ENCODE peak calls at places on chromosomes 11 and 22, in five cellular contexts. One of them, this sample, is unnamed.

GRCh38 chr11:116215471-116216113 is 557.2 kb downstream of the BUD13 start:
- DNase-seq in NCI-H187: no peak
- DNase-seq in HuH-7: peak
- DNase-seq in activated T-cell treated with anti-CD3 and anti-CD28 coated beads for 1 hour: no peak
- DNase-seq in stimulated activated CD8-positive, alpha-beta memory T cell treated with anti-CD3 and anti-CD28 coated beads, Interleukin-4, amount 100 ng/mL, for 1 hour: no peak
- DNase-seq in this sample: no peak

GRCh38 chr11:130000552-130001176 is 2.0 kb downstream of the PRDM10 start:
- DNase-seq in NCI-H187: no peak
- DNase-seq in HuH-7: no peak
- DNase-seq in activated T-cell treated with anti-CD3 and anti-CD28 coated beads for 1 hour: no peak
- DNase-seq in stimulated activated CD8-positive, alpha-beta memory T cell treated with anti-CD3 and anti-CD28 coated beads, Interleukin-4, amount 100 ng/mL, for 1 hour: no peak
- DNase-seq in this sample: no peak

GRCh38 chr11:12540075-12540685 is 134.0 kb upstream of the TEAD1 start:
- DNase-seq in NCI-H187: no peak
- DNase-seq in HuH-7: no peak
- DNase-seq in activated T-cell treated with anti-CD3 and anti-CD28 coated beads for 1 hour: no peak
- DNase-seq in stimulated activated CD8-positive, alpha-beta memory T cell treated with anti-CD3 and anti-CD28 coated beads, Interleukin-4, amount 100 ng/mL, for 1 hour: no peak
- DNase-seq in this sample: no peak

GRCh38 chr11:396511-396947 is 2.5 kb downstream of the PKP3 start:
- DNase-seq in NCI-H187: no peak
- DNase-seq in HuH-7: peak
- DNase-seq in activated T-cell treated with anti-CD3 and anti-CD28 coated beads for 1 hour: no peak
- DNase-seq in stimulated activated CD8-positive, alpha-beta memory T cell treated with anti-CD3 and anti-CD28 coated beads, Interleukin-4, amount 100 ng/mL, for 1 hour: no peak
- DNase-seq in this sample: no peak

GRCh38 chr22:47146391-47146790 is 383.9 kb downstream of the TBC1D22A start:
- DNase-seq in NCI-H187: no peak
- DNase-seq in HuH-7: no peak
- DNase-seq in activated T-cell treated with anti-CD3 and anti-CD28 coated beads for 1 hour: no peak
- DNase-seq in stimulated activated CD8-positive, alpha-beta memory T cell treated with anti-CD3 and anti-CD28 coated beads, Interleukin-4, amount 100 ng/mL, for 1 hour: no peak
- DNase-seq in this sample: no peak

GRCh38 chr11:79461144-79461543 is 20.3 kb upstream of the TENM4 start:
- DNase-seq in NCI-H187: no peak
- DNase-seq in HuH-7: no peak
- DNase-seq in activated T-cell treated with anti-CD3 and anti-CD28 coated beads for 1 hour: no peak
- DNase-seq in stimulated activated CD8-positive, alpha-beta memory T cell treated with anti-CD3 and anti-CD28 coated beads, Interleukin-4, amount 100 ng/mL, for 1 hour: no peak
- DNase-seq in this sample: no peak

GRCh38 chr11:66958232-66958955 is at the start of gene PC:
- DNase-seq in NCI-H187: peak
- DNase-seq in HuH-7: peak
- DNase-seq in activated T-cell treated with anti-CD3 and anti-CD28 coated beads for 1 hour: peak
- DNase-seq in stimulated activated CD8-positive, alpha-beta memory T cell treated with anti-CD3 and anti-CD28 coated beads, Interleukin-4, amount 100 ng/mL, for 1 hour: peak
- DNase-seq in this sample: peak

GRCh38 chr11:110712643-110713468 is 619 bp upstream of the ARHGAP20 start:
- DNase-seq in NCI-H187: no peak
- DNase-seq in HuH-7: no peak
- DNase-seq in activated T-cell treated with anti-CD3 and anti-CD28 coated beads for 1 hour: no peak
- DNase-seq in stimulated activated CD8-positive, alpha-beta memory T cell treated with anti-CD3 and anti-CD28 coated beads, Interleukin-4, amount 100 ng/mL, for 1 hour: no peak
- DNase-seq in this sample: peak

GRCh38 chr11:122307480-122308085 is 191.6 kb upstream of the BLID start:
- DNase-seq in NCI-H187: no peak
- DNase-seq in HuH-7: no peak
- DNase-seq in activated T-cell treated with anti-CD3 and anti-CD28 coated beads for 1 hour: no peak
- DNase-seq in stimulated activated CD8-positive, alpha-beta memory T cell treated with anti-CD3 and anti-CD28 coated beads, Interleukin-4, amount 100 ng/mL, for 1 hour: no peak
- DNase-seq in this sample: no peak

GRCh38 chr11:31875861-31876625 is 64.9 kb upstream of the PAX6 start:
- DNase-seq in NCI-H187: no peak
- DNase-seq in HuH-7: no peak
- DNase-seq in activated T-cell treated with anti-CD3 and anti-CD28 coated beads for 1 hour: no peak
- DNase-seq in stimulated activated CD8-positive, alpha-beta memory T cell treated with anti-CD3 and anti-CD28 coated beads, Interleukin-4, amount 100 ng/mL, for 1 hour: no peak
- DNase-seq in this sample: no peak

GRCh38 chr11:121194731-121195596 is 93.9 kb downstream of the TECTA start:
- DNase-seq in NCI-H187: peak
- DNase-seq in HuH-7: peak
- DNase-seq in activated T-cell treated with anti-CD3 and anti-CD28 coated beads for 1 hour: peak
- DNase-seq in stimulated activated CD8-positive, alpha-beta memory T cell treated with anti-CD3 and anti-CD28 coated beads, Interleukin-4, amount 100 ng/mL, for 1 hour: peak
- DNase-seq in this sample: no peak

GRCh38 chr11:17652556-17652955 is 66.8 kb upstream of the MYOD1 start:
- DNase-seq in NCI-H187: no peak
- DNase-seq in HuH-7: no peak
- DNase-seq in activated T-cell treated with anti-CD3 and anti-CD28 coated beads for 1 hour: no peak
- DNase-seq in stimulated activated CD8-positive, alpha-beta memory T cell treated with anti-CD3 and anti-CD28 coated beads, Interleukin-4, amount 100 ng/mL, for 1 hour: no peak
- DNase-seq in this sample: no peak

GRCh38 chr11:1352696-1353382 is 36.9 kb upstream of the BRSK2 start:
- DNase-seq in NCI-H187: no peak
- DNase-seq in HuH-7: no peak
- DNase-seq in activated T-cell treated with anti-CD3 and anti-CD28 coated beads for 1 hour: no peak
- DNase-seq in stimulated activated CD8-positive, alpha-beta memory T cell treated with anti-CD3 and anti-CD28 coated beads, Interleukin-4, amount 100 ng/mL, for 1 hour: no peak
- DNase-seq in this sample: no peak

GRCh38 chr11:128201006-128201405 is 386.4 kb downstream of the ETS1 start:
- DNase-seq in NCI-H187: no peak
- DNase-seq in HuH-7: no peak
- DNase-seq in activated T-cell treated with anti-CD3 and anti-CD28 coated beads for 1 hour: no peak
- DNase-seq in stimulated activated CD8-positive, alpha-beta memory T cell treated with anti-CD3 and anti-CD28 coated beads, Interleukin-4, amount 100 ng/mL, for 1 hour: no peak
- DNase-seq in this sample: no peak

GRCh38 chr11:73625690-73626318 is 20.6 kb upstream of the PLEKHB1 start:
- DNase-seq in NCI-H187: peak
- DNase-seq in HuH-7: peak
- DNase-seq in activated T-cell treated with anti-CD3 and anti-CD28 coated beads for 1 hour: peak
- DNase-seq in stimulated activated CD8-positive, alpha-beta memory T cell treated with anti-CD3 and anti-CD28 coated beads, Interleukin-4, amount 100 ng/mL, for 1 hour: peak
- DNase-seq in this sample: peak

GRCh38 chr11:5038336-5038735 is 8.0 kb upstream of the OR52J3 start:
- DNase-seq in NCI-H187: no peak
- DNase-seq in HuH-7: no peak
- DNase-seq in activated T-cell treated with anti-CD3 and anti-CD28 coated beads for 1 hour: no peak
- DNase-seq in stimulated activated CD8-positive, alpha-beta memory T cell treated with anti-CD3 and anti-CD28 coated beads, Interleukin-4, amount 100 ng/mL, for 1 hour: no peak
- DNase-seq in this sample: no peak

GRCh38 chr11:22742149-22742548 is 75.7 kb downstream of the GAS2 start:
- DNase-seq in NCI-H187: no peak
- DNase-seq in HuH-7: no peak
- DNase-seq in activated T-cell treated with anti-CD3 and anti-CD28 coated beads for 1 hour: no peak
- DNase-seq in stimulated activated CD8-positive, alpha-beta memory T cell treated with anti-CD3 and anti-CD28 coated beads, Interleukin-4, amount 100 ng/mL, for 1 hour: no peak
- DNase-seq in this sample: no peak

GRCh38 chr22:46390105-46390651 is 54.7 kb downstream of the TRMU start:
- DNase-seq in NCI-H187: no peak
- DNase-seq in HuH-7: no peak
- DNase-seq in activated T-cell treated with anti-CD3 and anti-CD28 coated beads for 1 hour: no peak
- DNase-seq in stimulated activated CD8-positive, alpha-beta memory T cell treated with anti-CD3 and anti-CD28 coated beads, Interleukin-4, amount 100 ng/mL, for 1 hour: no peak
- DNase-seq in this sample: no peak

GRCh38 chr22:24157783-24158170 is 23.5 kb upstream of the SUSD2 start:
- DNase-seq in NCI-H187: no peak
- DNase-seq in HuH-7: no peak
- DNase-seq in activated T-cell treated with anti-CD3 and anti-CD28 coated beads for 1 hour: no peak
- DNase-seq in stimulated activated CD8-positive, alpha-beta memory T cell treated with anti-CD3 and anti-CD28 coated beads, Interleukin-4, amount 100 ng/mL, for 1 hour: no peak
- DNase-seq in this sample: no peak

GRCh38 chr22:22700631-22701030 is 56.2 kb downstream of the GGTLC2 start:
- DNase-seq in NCI-H187: no peak
- DNase-seq in HuH-7: no peak
- DNase-seq in activated T-cell treated with anti-CD3 and anti-CD28 coated beads for 1 hour: no peak
- DNase-seq in stimulated activated CD8-positive, alpha-beta memory T cell treated with anti-CD3 and anti-CD28 coated beads, Interleukin-4, amount 100 ng/mL, for 1 hour: no peak
- DNase-seq in this sample: no peak

GRCh38 chr22:34960005-34960404 is 106.0 kb upstream of the ISX start:
- DNase-seq in NCI-H187: no peak
- DNase-seq in HuH-7: no peak
- DNase-seq in activated T-cell treated with anti-CD3 and anti-CD28 coated beads for 1 hour: no peak
- DNase-seq in stimulated activated CD8-positive, alpha-beta memory T cell treated with anti-CD3 and anti-CD28 coated beads, Interleukin-4, amount 100 ng/mL, for 1 hour: no peak
- DNase-seq in this sample: no peak

GRCh38 chr22:49291781-49292180 is 535.9 kb downstream of the BRD1 start:
- DNase-seq in NCI-H187: no peak
- DNase-seq in HuH-7: no peak
- DNase-seq in activated T-cell treated with anti-CD3 and anti-CD28 coated beads for 1 hour: no peak
- DNase-seq in stimulated activated CD8-positive, alpha-beta memory T cell treated with anti-CD3 and anti-CD28 coated beads, Interleukin-4, amount 100 ng/mL, for 1 hour: no peak
- DNase-seq in this sample: no peak

GRCh38 chr11:41878158-41878557 is 418.7 kb upstream of the LRRC4C start:
- DNase-seq in NCI-H187: no peak
- DNase-seq in HuH-7: no peak
- DNase-seq in activated T-cell treated with anti-CD3 and anti-CD28 coated beads for 1 hour: no peak
- DNase-seq in stimulated activated CD8-positive, alpha-beta memory T cell treated with anti-CD3 and anti-CD28 coated beads, Interleukin-4, amount 100 ng/mL, for 1 hour: no peak
- DNase-seq in this sample: no peak

GRCh38 chr22:21026783-21027692 is 5.3 kb downstream of the SLC7A4 start:
- DNase-seq in NCI-H187: no peak
- DNase-seq in HuH-7: no peak
- DNase-seq in activated T-cell treated with anti-CD3 and anti-CD28 coated beads for 1 hour: no peak
- DNase-seq in stimulated activated CD8-positive, alpha-beta memory T cell treated with anti-CD3 and anti-CD28 coated beads, Interleukin-4, amount 100 ng/mL, for 1 hour: no peak
- DNase-seq in this sample: no peak

GRCh38 chr11:121212696-121213567 is 79.6 kb upstream of the SC5D start:
- DNase-seq in NCI-H187: no peak
- DNase-seq in HuH-7: no peak
- DNase-seq in activated T-cell treated with anti-CD3 and anti-CD28 coated beads for 1 hour: no peak
- DNase-seq in stimulated activated CD8-positive, alpha-beta memory T cell treated with anti-CD3 and anti-CD28 coated beads, Interleukin-4, amount 100 ng/mL, for 1 hour: no peak
- DNase-seq in this sample: no peak

GRCh38 chr11:68128682-68129327 is 7.6 kb upstream of the CHKA start:
- DNase-seq in NCI-H187: no peak
- DNase-seq in HuH-7: peak
- DNase-seq in activated T-cell treated with anti-CD3 and anti-CD28 coated beads for 1 hour: no peak
- DNase-seq in stimulated activated CD8-positive, alpha-beta memory T cell treated with anti-CD3 and anti-CD28 coated beads, Interleukin-4, amount 100 ng/mL, for 1 hour: no peak
- DNase-seq in this sample: no peak

GRCh38 chr11:44988981-44989635 is 38.4 kb upstream of the TP53I11 start:
- DNase-seq in NCI-H187: no peak
- DNase-seq in HuH-7: no peak
- DNase-seq in activated T-cell treated with anti-CD3 and anti-CD28 coated beads for 1 hour: no peak
- DNase-seq in stimulated activated CD8-positive, alpha-beta memory T cell treated with anti-CD3 and anti-CD28 coated beads, Interleukin-4, amount 100 ng/mL, for 1 hour: no peak
- DNase-seq in this sample: no peak

GRCh38 chr22:36017661-36018091 is 10.9 kb downstream of the RBFOX2 start:
- DNase-seq in NCI-H187: no peak
- DNase-seq in HuH-7: no peak
- DNase-seq in activated T-cell treated with anti-CD3 and anti-CD28 coated beads for 1 hour: no peak
- DNase-seq in stimulated activated CD8-positive, alpha-beta memory T cell treated with anti-CD3 and anti-CD28 coated beads, Interleukin-4, amount 100 ng/mL, for 1 hour: no peak
- DNase-seq in this sample: no peak

This sample was measured in T-helper 1 cell.